ENCODE peak calls at places on chromosome 1, in ten cellular contexts. U is HFFc6; S is stomach; H is ovary; T is activated CD8-positive, alpha-beta T cell treated with anti-CD3 and anti-CD28 coated beads for 36 hours; E is B cell; C is esophagus squamous epithelium; O is endothelial cell; M is dorsolateral prefrontal cortex; V is GM12865. A is an unnamed sample.

GRCh38 chr1:93061895-93062792 is 16.9 kb upstream of the MTF2 start:
- DNase-seq in U (peak), S (peak), H (no peak), T (peak), E (no peak), C (no peak), O (no peak), M (no peak), V (peak), A (no peak)

GRCh38 chr1:188670837-188671236 is 1806.8 kb downstream of the BRINP3 start:
- DNase-seq in U (no peak), S (no peak), H (no peak), T (no peak), E (no peak), C (no peak), O (no peak), M (no peak), V (no peak), A (no peak)

GRCh38 chr1:119347858-119348257 is 20.7 kb upstream of the HAO2 start:
- DNase-seq in U (no peak), S (no peak), H (no peak), T (peak), E (no peak), C (no peak), O (no peak), M (no peak), V (peak), A (peak)

GRCh38 chr1:167720965-167721616 is 691 bp upstream of the MPZL1 start:
- DNase-seq in U (peak), S (peak), H (peak), T (no peak), E (peak), C (no peak), O (peak), M (peak), V (peak), A (no peak)

GRCh38 chr1:184686540-184686939 is 68.1 kb downstream of the EDEM3 start:
- DNase-seq in U (no peak), S (no peak), H (peak), T (no peak), E (no peak), C (no peak), O (no peak), M (no peak), V (no peak), A (no peak)

GRCh38 chr1:247562169-247562568 is 13.2 kb downstream of the GCSAML start:
- DNase-seq in U (no peak), S (no peak), H (no peak), T (no peak), E (no peak), C (no peak), O (no peak), M (no peak), V (no peak), A (no peak)

GRCh38 chr1:81230983-81231728 is 569.6 kb upstream of the ADGRL2 start:
- DNase-seq in U (no peak), S (no peak), H (no peak), T (no peak), E (no peak), C (no peak), O (no peak), M (no peak), V (no peak), A (no peak)

GRCh38 chr1:3158329-3158728 is 89.3 kb downstream of the PRDM16 start:
- DNase-seq in U (no peak), S (no peak), H (no peak), T (no peak), E (no peak), C (no peak), O (no peak), M (no peak), V (no peak), A (no peak)

GRCh38 chr1:3170566-3171453 is 101.8 kb downstream of the PRDM16 start:
- DNase-seq in U (no peak), S (peak), H (peak), T (no peak), E (no peak), C (no peak), O (no peak), M (peak), V (no peak), A (peak)

GRCh38 chr1:1307261-1307907 is 346 bp downstream of the ACAP3 start:
- DNase-seq in U (no peak), S (no peak), H (no peak), T (no peak), E (no peak), C (no peak), O (no peak), M (no peak), V (peak), A (peak)

GRCh38 chr1:1306661-1307260 is 969 bp downstream of the ACAP3 start:
- DNase-seq in U (no peak), S (no peak), H (no peak), T (peak), E (no peak), C (no peak), O (no peak), M (no peak), V (no peak), A (no peak)

GRCh38 chr1:1304331-1305299 is 3.1 kb downstream of the ACAP3 start:
- DNase-seq in U (peak), S (peak), H (peak), T (no peak), E (no peak), C (no peak), O (peak), M (peak), V (no peak), A (peak)

GRCh38 chr1:1305300-1306069 is 2.2 kb downstream of the ACAP3 start:
- DNase-seq in U (peak), S (peak), H (peak), T (peak), E (peak), C (peak), O (no peak), M (peak), V (peak), A (peak)

DNA sequence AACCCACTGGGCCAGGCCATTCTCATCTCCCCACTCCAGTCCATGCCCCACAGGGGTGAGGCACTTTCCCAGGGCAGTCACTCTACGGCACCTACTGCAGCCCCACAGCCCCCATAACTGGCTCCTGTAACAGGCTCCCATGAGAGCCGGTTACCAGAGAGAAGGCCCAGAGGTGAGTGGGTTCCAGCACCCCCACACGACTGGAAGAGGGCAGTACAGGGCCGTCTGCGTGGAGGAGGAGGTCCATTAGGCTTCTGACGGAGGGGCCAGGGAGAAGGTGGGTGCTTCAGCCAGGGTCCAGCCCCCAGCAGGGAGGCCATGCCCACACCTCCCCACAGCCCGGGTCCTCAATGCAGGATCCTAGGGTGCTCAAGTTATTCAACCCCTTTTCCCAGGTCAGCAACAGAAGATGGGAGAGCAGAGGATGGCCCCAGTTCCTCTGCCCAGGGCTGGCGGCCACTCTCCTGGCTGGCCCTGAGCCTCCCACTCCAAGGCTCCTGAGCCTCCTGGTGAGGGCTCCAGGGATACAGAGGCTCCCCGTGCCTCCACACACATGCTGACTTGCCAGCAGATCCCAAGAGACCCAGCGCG is 1.6 kb downstream of the ACAP3 start:
- DNase-seq in U (no peak), S (no peak), H (no peak), T (peak), E (no peak), C (no peak), O (no peak), M (no peak), V (peak), A (no peak)
- TF ChIP-seq CTCF in U (peak), S (no peak), H (no peak), T (no peak), E (no peak), C (no peak), O (no peak), M (no peak), V (peak), A (peak)

GRCh38 chr1:169466259-169467230 is 19.2 kb downstream of the SLC19A2 start:
- DNase-seq in U (peak), S (no peak), H (no peak), T (peak), E (no peak), C (no peak), O (no peak), M (no peak), V (peak), A (no peak)
- TF ChIP-seq CTCF in U (peak), S (no peak), H (peak), T (peak), E (peak), C (peak), O (no peak), M (peak), V (peak), A (peak)

DNA sequence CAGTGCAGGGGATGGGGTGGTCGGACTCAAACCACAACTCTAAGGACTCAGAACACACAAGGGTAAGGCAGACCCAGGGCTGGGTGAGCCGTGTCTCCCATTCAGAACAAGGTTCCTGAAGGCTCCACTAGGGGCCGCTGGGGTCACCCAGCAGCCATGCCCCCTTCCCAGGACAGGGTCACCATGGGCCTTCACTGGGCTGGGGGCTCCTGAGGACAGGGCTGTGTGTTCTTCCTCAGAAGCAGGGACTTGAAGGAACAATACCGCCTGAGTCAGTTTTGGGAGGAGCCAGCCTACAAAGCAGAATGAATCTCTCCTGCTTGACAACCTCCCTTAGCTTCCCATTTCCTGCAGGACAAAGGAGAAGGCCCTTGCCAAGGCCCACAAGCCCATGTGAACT is 15.4 kb downstream of the RIMS3 start:
- DNase-seq in U (no peak), S (no peak), H (no peak), T (peak), E (no peak), C (no peak), O (peak), M (no peak), V (no peak), A (no peak)
- TF ChIP-seq CTCF in U (peak), S (no peak), H (no peak), T (peak), E (peak), C (no peak), O (peak), M (peak), V (peak), A (no peak)

GRCh38 chr1:67322442-67322841 is 14.8 kb downstream of the IL12RB2 start:
- DNase-seq in U (no peak), S (no peak), H (no peak), T (no peak), E (no peak), C (no peak), O (no peak), M (no peak), V (no peak), A (no peak)
- TF ChIP-seq CTCF in U (no peak), S (no peak), H (no peak), T (no peak), E (no peak), C (no peak), O (no peak), M (no peak), V (no peak), A (no peak)

GRCh38 chr1:202251424-202252256 is 58.0 kb downstream of the LGR6 start:
- DNase-seq in U (no peak), S (no peak), H (no peak), T (peak), E (no peak), C (no peak), O (no peak), M (no peak), V (no peak), A (no peak)

GRCh38 chr1:202252271-202252670 is 58.7 kb downstream of the LGR6 start:
- DNase-seq in U (no peak), S (no peak), H (no peak), T (no peak), E (no peak), C (no peak), O (no peak), M (no peak), V (no peak), A (no peak)

GRCh38 chr1:202254454-202255252 is 61.1 kb downstream of the LGR6 start:
- DNase-seq in U (no peak), S (no peak), H (no peak), T (no peak), E (no peak), C (no peak), O (no peak), M (no peak), V (no peak), A (no peak)

GRCh38 chr1:202259705-202260104 is 66.1 kb downstream of the LGR6 start:
- DNase-seq in U (no peak), S (no peak), H (no peak), T (no peak), E (no peak), C (no peak), O (no peak), M (no peak), V (no peak), A (no peak)

GRCh38 chr1:202255343-202255742 is 61.7 kb downstream of the LGR6 start:
- DNase-seq in U (no peak), S (no peak), H (peak), T (no peak), E (no peak), C (no peak), O (no peak), M (no peak), V (no peak), A (no peak)
- TF ChIP-seq CTCF in U (no peak), S (no peak), H (no peak), T (no peak), E (no peak), C (no peak), O (no peak), M (no peak), V (no peak), A (no peak)

GRCh38 chr1:30977105-30977504 is 68.5 kb upstream of the SDC3 start:
- DNase-seq in U (peak), S (no peak), H (no peak), T (no peak), E (no peak), C (no peak), O (no peak), M (no peak), V (no peak), A (no peak)
- TF ChIP-seq CTCF in U (peak), S (no peak), H (no peak), T (peak), E (no peak), C (no peak), O (peak), M (no peak), V (no peak), A (no peak)

GRCh38 chr1:211685823-211686222 is 10.4 kb upstream of the NEK2 start:
- DNase-seq in U (no peak), S (no peak), H (no peak), T (no peak), E (no peak), C (no peak), O (no peak), M (no peak), V (no peak), A (no peak)
- TF ChIP-seq CTCF in U (no peak), S (no peak), H (no peak), T (no peak), E (no peak), C (no peak), O (no peak), M (no peak), V (no peak), A (no peak)

DNA sequence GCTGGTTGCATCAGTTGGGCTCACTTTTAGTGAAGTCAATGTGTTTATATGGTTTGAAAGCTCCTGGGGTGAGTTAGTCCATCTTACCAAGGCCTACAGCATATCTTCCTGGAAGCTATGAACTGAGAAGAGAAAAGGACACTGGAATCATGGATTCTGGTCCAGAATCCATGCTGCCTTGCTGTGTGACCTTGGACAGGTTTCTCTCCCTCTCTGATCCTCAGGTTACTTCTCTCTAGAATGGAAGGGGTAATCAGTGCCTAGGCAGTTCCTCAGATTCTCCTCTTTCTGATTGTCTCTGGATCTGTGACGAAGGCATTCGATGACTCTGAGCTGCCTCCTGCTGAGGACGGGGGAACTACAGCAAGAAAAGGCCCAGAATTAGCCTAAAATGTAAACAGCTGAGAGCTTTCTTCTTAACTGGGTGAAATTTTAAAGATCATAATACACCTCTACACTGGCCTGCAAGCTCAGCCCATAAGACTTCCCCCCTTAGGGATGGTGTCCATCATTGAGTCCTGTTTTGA is 425.0 kb upstream of the VAMP3 start:
- DNase-seq in U (no peak), S (no peak), H (no peak), T (no peak), E (no peak), C (no peak), O (no peak), M (no peak), V (no peak), A (no peak)
- TF ChIP-seq CTCF in U (peak), S (no peak), H (no peak), T (no peak), E (no peak), C (no peak), O (no peak), M (no peak), V (no peak), A (no peak)

DNA sequence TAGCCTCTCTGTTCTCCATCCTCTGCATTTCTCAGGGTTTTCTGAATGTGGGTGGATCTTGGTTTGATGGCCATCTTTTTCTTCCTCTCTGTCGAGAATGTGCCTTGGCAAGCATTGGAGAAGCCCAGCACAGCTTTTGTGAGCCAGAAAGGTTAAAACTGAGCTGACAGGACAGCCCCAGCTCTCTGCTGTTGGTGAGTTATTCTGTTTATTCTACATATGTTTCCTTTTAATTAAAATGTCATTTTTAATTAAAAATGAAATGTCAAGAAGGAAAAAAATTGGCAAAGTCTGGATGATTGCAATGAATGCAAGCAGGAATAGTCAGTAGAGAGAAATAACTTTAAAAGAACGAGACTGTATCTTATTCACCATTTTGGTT is 325.8 kb downstream of the PTBP2 start:
- DNase-seq in U (no peak), S (no peak), H (no peak), T (no peak), E (no peak), C (no peak), O (no peak), M (no peak), V (no peak), A (no peak)
- TF ChIP-seq CTCF in U (no peak), S (no peak), H (no peak), T (no peak), E (no peak), C (no peak), O (no peak), M (no peak), V (no peak), A (no peak)

A was measured in heart right ventricle.